ENCODE peak calls at places on chromosomes 2 and 18, in six cellular contexts. One of them, this sample, is unnamed.

GRCh38 chr2:26631401-26631800 is 9.8 kb downstream of the CIB4 start:
- DNase-seq in left kidney: no peak
- DNase-seq in kidney: no peak
- DNase-seq in left cardiac atrium: no peak
- DNase-seq in A549: no peak
- DNase-seq in A172: no peak
- DNase-seq in this sample: no peak

GRCh38 chr2:16773080-16773713 is 107.6 kb upstream of the CYRIA start:
- DNase-seq in left kidney: peak
- DNase-seq in kidney: no peak
- DNase-seq in left cardiac atrium: no peak
- DNase-seq in A549: peak
- DNase-seq in A172: peak
- DNase-seq in this sample: peak

GRCh38 chr2:196322963-196323810 is 151.8 kb upstream of the STK17B start:
- DNase-seq in left kidney: no peak
- DNase-seq in kidney: no peak
- DNase-seq in left cardiac atrium: no peak
- DNase-seq in A549: no peak
- DNase-seq in A172: peak
- DNase-seq in this sample: no peak

GRCh38 chr2:18991177-18992168 is 366.9 kb downstream of the OSR1 start:
- DNase-seq in left kidney: no peak
- DNase-seq in kidney: no peak
- DNase-seq in left cardiac atrium: peak
- DNase-seq in A549: peak
- DNase-seq in A172: peak
- DNase-seq in this sample: no peak

GRCh38 chr2:2158915-2159314 is 172.2 kb downstream of the MYT1L start:
- DNase-seq in left kidney: no peak
- DNase-seq in kidney: no peak
- DNase-seq in left cardiac atrium: no peak
- DNase-seq in A549: no peak
- DNase-seq in A172: no peak
- DNase-seq in this sample: no peak

GRCh38 chr2:134671498-134671897 is 47.3 kb downstream of the TMEM163 start:
- DNase-seq in left kidney: no peak
- DNase-seq in kidney: no peak
- DNase-seq in left cardiac atrium: no peak
- DNase-seq in A549: no peak
- DNase-seq in A172: no peak
- DNase-seq in this sample: no peak

GRCh38 chr2:241595600-241596140 is 37.1 kb downstream of the BOK start:
- DNase-seq in left kidney: peak
- DNase-seq in kidney: no peak
- DNase-seq in left cardiac atrium: no peak
- DNase-seq in A549: no peak
- DNase-seq in A172: no peak
- DNase-seq in this sample: no peak

GRCh38 chr18:27839141-27839540 is 337.8 kb downstream of the CDH2 start:
- DNase-seq in left kidney: no peak
- DNase-seq in kidney: no peak
- DNase-seq in left cardiac atrium: no peak
- DNase-seq in A549: peak
- DNase-seq in A172: peak
- DNase-seq in this sample: no peak

GRCh38 chr2:180370476-180371205 is 363.5 kb upstream of the CWC22 start:
- DNase-seq in left kidney: no peak
- DNase-seq in kidney: no peak
- DNase-seq in left cardiac atrium: no peak
- DNase-seq in A549: no peak
- DNase-seq in A172: no peak
- DNase-seq in this sample: no peak

GRCh38 chr2:33535409-33535808 is 59.0 kb downstream of the RASGRP3 start:
- DNase-seq in left kidney: no peak
- DNase-seq in kidney: no peak
- DNase-seq in left cardiac atrium: peak
- DNase-seq in A549: no peak
- DNase-seq in A172: no peak
- DNase-seq in this sample: peak

This sample was measured in retina.